ENCODE peak calls at places on chromosomes 2 and 18, in eight cellular contexts. F is activated CD4-positive, alpha-beta T cell treated with anti-CD3 and anti-CD28 coated beads, Interleukin-2, amount 10 ng/mL, durations not matched to agents 7 days and 5 days; B is mesenteric fat pad; O is left cardiac atrium; T is nucleus accumbens; D is A172; K is NB4; J is NCI-H345. Q is an unnamed sample.

GRCh38 chr18:55444496-55444895 is 143.5 kb downstream of the TCF4 start:
- DNase-seq in F (no peak), B (no peak), O (no peak), T (no peak), D (no peak), K (no peak), J (no peak), Q (no peak)

GRCh38 chr2:28927878-28928277 is 33.4 kb downstream of the WDR43 start:
- DNase-seq in F (no peak), B (no peak), O (no peak), T (no peak), D (no peak), K (no peak), J (no peak), Q (no peak)

GRCh38 chr18:48674198-48674721 is 135.4 kb downstream of the CTIF start:
- DNase-seq in F (no peak), B (peak; percentile 77), O (no peak), T (no peak), D (no peak), K (no peak), J (no peak), Q (no peak)

GRCh38 chr2:109382236-109382930 is 231.4 kb downstream of the SEPTIN10 start:
- DNase-seq in F (no peak), B (peak; percentile 81), O (no peak), T (no peak), D (no peak), K (no peak), J (no peak), Q (peak; percentile 40)

GRCh38 chr2:101135412-101136296 is 15.5 kb downstream of the TBC1D8 start:
- DNase-seq in F (no peak), B (no peak), O (no peak), T (no peak), D (no peak), K (no peak), J (no peak), Q (no peak)

GRCh38 chr2:219627105-219628100 is at the start of gene SLC4A3:
- DNase-seq in F (no peak), B (no peak), O (peak; percentile 34), T (no peak), D (no peak), K (no peak), J (peak; percentile 43), Q (no peak)

GRCh38 chr2:51201295-51201694 is 169.4 kb upstream of the NRXN1 start:
- DNase-seq in F (no peak), B (no peak), O (no peak), T (no peak), D (no peak), K (no peak), J (no peak), Q (no peak)

GRCh38 chr2:128469875-128470274 is 151.2 kb upstream of the HS6ST1 start:
- DNase-seq in F (no peak), B (peak; percentile 69), O (no peak), T (no peak), D (no peak), K (no peak), J (no peak), Q (no peak)

GRCh38 chr2:5459041-5459440 is 233.1 kb upstream of the SOX11 start:
- DNase-seq in F (no peak), B (no peak), O (no peak), T (no peak), D (no peak), K (no peak), J (no peak), Q (no peak)

GRCh38 chr2:200247494-200247893 is 59.0 kb upstream of the SPATS2L start:
- DNase-seq in F (no peak), B (no peak), O (no peak), T (no peak), D (no peak), K (no peak), J (no peak), Q (no peak)

GRCh38 chr18:62282188-62282629 is 42.9 kb upstream of the TNFRSF11A start:
- DNase-seq in F (no peak), B (no peak), O (no peak), T (no peak), D (peak; percentile 20), K (no peak), J (no peak), Q (no peak)

GRCh38 chr2:47777268-47777972 is 5.5 kb upstream of the MSH6 start:
- DNase-seq in F (no peak), B (no peak), O (no peak), T (no peak), D (no peak), K (no peak), J (no peak), Q (no peak)

GRCh38 chr2:73257425-73258125 is 23.5 kb downstream of the CCT7 start:
- DNase-seq in F (no peak), B (peak; percentile 88), O (no peak), T (no peak), D (no peak), K (peak; percentile 71), J (no peak), Q (no peak)

GRCh38 chr2:26487192-26487591 is 9.3 kb upstream of the OTOF start:
- DNase-seq in F (no peak), B (no peak), O (no peak), T (no peak), D (peak; percentile 19), K (peak; percentile 40), J (no peak), Q (no peak)

GRCh38 chr2:159714586-159714930 is 2.3 kb downstream of the MARCHF7 start:
- DNase-seq in F (no peak), B (no peak), O (no peak), T (no peak), D (no peak), K (no peak), J (no peak), Q (no peak)

GRCh38 chr2:133502678-133503077 is 65.6 kb downstream of the NCKAP5 start:
- DNase-seq in F (no peak), B (no peak), O (no peak), T (no peak), D (no peak), K (no peak), J (no peak), Q (no peak)

GRCh38 chr18:22238681-22239080 is 69.3 kb downstream of the GATA6 start:
- DNase-seq in F (no peak), B (no peak), O (no peak), T (no peak), D (no peak), K (no peak), J (no peak), Q (no peak)

GRCh38 chr2:63652063-63652985 is 63.6 kb downstream of the MDH1 start:
- DNase-seq in F (no peak), B (no peak), O (no peak), T (no peak), D (no peak), K (no peak), J (no peak), Q (no peak)

GRCh38 chr2:23467618-23468017 is 82.6 kb downstream of the KLHL29 start:
- DNase-seq in F (no peak), B (no peak), O (no peak), T (no peak), D (no peak), K (no peak), J (no peak), Q (peak; percentile 36)